ENCODE peak calls at places on chromosome 14, in ten cellular contexts. A is SW 1271; Y is activated naive CD4-positive, alpha-beta T cell; N is NCI-H1930; E is tibial artery; Z is immature natural killer cell; T is NCI-H748 treated with DMSO at 0.1 percent for 48 hours; D is NCI-H1105 treated with DMSO at 0.1 percent for 48 hours; B is stimulated activated CD4-positive, alpha-beta T cell treated with anti-CD3 and anti-CD28 coated beads, Interleukin-12 subunit alpha, Interleukin-12 subunit beta, amount 100 ng/mL, for 48 hours; W is astrocyte. O is an unnamed sample.

GRCh38 chr14:91186515-91187066 is 57.9 kb downstream of the GPR68 start:
- DNase-seq in A (no peak), Y (no peak), N (no peak), E (no peak), Z (no peak), T (no peak), D (no peak), B (no peak), W (no peak), O (peak)

GRCh38 chr14:83520837-83521236 is 1987.2 kb upstream of the SEL1L start:
- DNase-seq in A (no peak), Y (no peak), N (no peak), E (no peak), Z (no peak), T (no peak), D (no peak), B (no peak), W (peak), O (peak)

GRCh38 chr14:100554082-100554677 is 33.0 kb downstream of the BEGAIN start:
- DNase-seq in A (no peak), Y (no peak), N (no peak), E (no peak), Z (peak), T (no peak), D (no peak), B (no peak), W (no peak), O (peak)

GRCh38 chr14:35509846-35510245 is 24.1 kb upstream of the INSM2 start:
- DNase-seq in A (no peak), Y (no peak), N (no peak), E (no peak), Z (no peak), T (no peak), D (no peak), B (no peak), W (no peak), O (no peak)

GRCh38 chr14:105761842-105762241 is 235.5 kb downstream of the TMEM121 start:
- DNase-seq in A (no peak), Y (no peak), N (no peak), E (no peak), Z (no peak), T (no peak), D (no peak), B (no peak), W (no peak), O (no peak)

GRCh38 chr14:105865266-105865903 is 339.0 kb downstream of the TMEM121 start:
- DNase-seq in A (no peak), Y (no peak), N (no peak), E (no peak), Z (no peak), T (no peak), D (no peak), B (no peak), W (no peak), O (no peak)

GRCh38 chr14:43651185-43651787 is 855.8 kb downstream of the FSCB start:
- DNase-seq in A (no peak), Y (no peak), N (no peak), E (no peak), Z (no peak), T (no peak), D (no peak), B (no peak), W (no peak), O (no peak)

GRCh38 chr14:100616854-100617714 is 29.9 kb upstream of the BEGAIN start:
- DNase-seq in A (no peak), Y (no peak), N (no peak), E (no peak), Z (peak), T (no peak), D (no peak), B (no peak), W (no peak), O (no peak)

GRCh38 chr14:89337161-89337560 is 79.9 kb downstream of the FOXN3 start:
- DNase-seq in A (no peak), Y (no peak), N (no peak), E (no peak), Z (no peak), T (no peak), D (no peak), B (no peak), W (no peak), O (no peak)

GRCh38 chr14:64825498-64825897 is 54.2 kb downstream of the SPTB start:
- DNase-seq in A (no peak), Y (no peak), N (no peak), E (no peak), Z (no peak), T (no peak), D (no peak), B (no peak), W (no peak), O (no peak)

GRCh38 chr14:104558231-104559042 is 21.1 kb upstream of the C14orf180 start:
- DNase-seq in A (no peak), Y (no peak), N (no peak), E (no peak), Z (no peak), T (no peak), D (no peak), B (no peak), W (no peak), O (no peak)

GRCh38 chr14:77085538-77085937 is 12.5 kb upstream of the CIPC start:
- DNase-seq in A (no peak), Y (no peak), N (no peak), E (no peak), Z (no peak), T (no peak), D (no peak), B (no peak), W (no peak), O (no peak)

GRCh38 chr14:32635103-32635719 is 303.5 kb upstream of the NPAS3 start:
- DNase-seq in A (no peak), Y (no peak), N (no peak), E (no peak), Z (no peak), T (no peak), D (no peak), B (no peak), W (peak), O (peak)

GRCh38 chr14:75069021-75069810 is at the start of gene ZC2HC1C:
- DNase-seq in A (peak), Y (peak), N (peak), E (peak), Z (peak), T (peak), D (peak), B (peak), W (peak), O (peak)

GRCh38 chr14:81834308-81834707 is 300.7 kb upstream of the SEL1L start:
- DNase-seq in A (no peak), Y (no peak), N (no peak), E (no peak), Z (no peak), T (no peak), D (no peak), B (no peak), W (no peak), O (no peak)

GRCh38 chr14:29800961-29801360 is 126.7 kb downstream of the PRKD1 start:
- DNase-seq in A (no peak), Y (no peak), N (no peak), E (no peak), Z (no peak), T (no peak), D (no peak), B (no peak), W (no peak), O (no peak)

GRCh38 chr14:92922883-92923743 is at the start of gene CHGA:
- DNase-seq in A (no peak), Y (no peak), N (peak), E (no peak), Z (peak), T (peak), D (peak), B (peak), W (peak), O (peak)

GRCh38 chr14:22668417-22668816 is 24.3 kb upstream of the OR6J1 start:
- DNase-seq in A (no peak), Y (no peak), N (no peak), E (no peak), Z (no peak), T (no peak), D (no peak), B (no peak), W (peak), O (peak)

GRCh38 chr14:52355016-52355430 is 40.9 kb downstream of the PTGER2 start:
- DNase-seq in A (no peak), Y (no peak), N (no peak), E (no peak), Z (no peak), T (no peak), D (no peak), B (no peak), W (peak), O (peak)

GRCh38 chr14:66379116-66379515 is 107.1 kb upstream of the CCDC196 start:
- DNase-seq in A (no peak), Y (no peak), N (no peak), E (no peak), Z (no peak), T (no peak), D (no peak), B (no peak), W (peak), O (no peak)

GRCh38 chr14:101046071-101046470 is 142.5 kb upstream of the RTL1 start:
- DNase-seq in A (no peak), Y (no peak), N (no peak), E (no peak), Z (no peak), T (no peak), D (no peak), B (no peak), W (no peak), O (no peak)

GRCh38 chr14:23539209-23539866 is 12.2 kb downstream of the ZFHX2 start:
- DNase-seq in A (no peak), Y (no peak), N (peak), E (no peak), Z (peak), T (peak), D (peak), B (no peak), W (no peak), O (peak)

GRCh38 chr14:95340201-95340697 is 20.5 kb upstream of the CLMN start:
- DNase-seq in A (no peak), Y (no peak), N (no peak), E (no peak), Z (no peak), T (no peak), D (no peak), B (no peak), W (no peak), O (no peak)

GRCh38 chr14:20631821-20632389 is 9.6 kb downstream of the OR6S1 start:
- DNase-seq in A (no peak), Y (no peak), N (no peak), E (peak), Z (no peak), T (peak), D (peak), B (no peak), W (peak), O (peak)

O was measured in GM03348.